ENCODE peak calls at places on chromosomes 11 and 22, in nine cellular contexts. I is GM23248, G is kidney epithelial cell, Y is neural progenitor cell, Q is BE2C, D is psoas muscle, R is HCT116, U is cardiac muscle cell, Z is IMR-90. K is an unnamed sample.

GRCh38 chr11:111069076-111069475 is 176.4 kb upstream of the POU2AF2 start:
- DNase-seq in I (peak; percentile 36), G (no peak), Y (peak; percentile 15), Q (no peak), D (no peak), R (peak; percentile 6), U (no peak), Z (peak; percentile 81), K (peak; percentile 52)

GRCh38 chr11:19962795-19963163 is 197.5 kb downstream of the DBX1 start:
- DNase-seq in I (peak; percentile 90), G (peak; percentile 91), Y (no peak), Q (no peak), D (no peak), R (no peak), U (no peak), Z (peak; percentile 97), K (no peak)

GRCh38 chr11:15801126-15801525 is 555.2 kb downstream of the SOX6 start:
- DNase-seq in I (no peak), G (no peak), Y (no peak), Q (no peak), D (no peak), R (no peak), U (no peak), Z (no peak), K (no peak)

GRCh38 chr11:859394-860131 is 16.9 kb downstream of the TSPAN4 start:
- DNase-seq in I (peak; percentile 91), G (no peak), Y (no peak), Q (peak; percentile 90), D (peak; percentile 83), R (no peak), U (peak; percentile 61), Z (peak; percentile 85), K (peak; percentile 74)

GRCh38 chr22:31332886-31333285 is 13.3 kb downstream of the PATZ1 start:
- DNase-seq in I (peak; percentile 75), G (no peak), Y (no peak), Q (no peak), D (no peak), R (no peak), U (no peak), Z (peak; percentile 62), K (no peak)

GRCh38 chr11:111454561-111455192 is 57.5 kb downstream of the BTG4 start:
- DNase-seq in I (peak; percentile 85), G (no peak), Y (peak; percentile 81), Q (peak; percentile 62), D (no peak), R (no peak), U (peak; percentile 72), Z (peak; percentile 73), K (peak; percentile 91)

GRCh38 chr11:60130496-60130895 is 42.0 kb downstream of the MS4A2 start:
- DNase-seq in I (peak; percentile 24), G (no peak), Y (peak; percentile 69), Q (no peak), D (no peak), R (peak; percentile 47), U (peak; percentile 66), Z (no peak), K (peak; percentile 51)

GRCh38 chr22:31192513-31192912 is 19.6 kb upstream of the LIMK2 start:
- DNase-seq in I (peak; percentile 58), G (peak; percentile 10), Y (no peak), Q (no peak), D (no peak), R (no peak), U (no peak), Z (peak; percentile 77), K (no peak)

GRCh38 chr11:74633406-74634393 is 41.3 kb downstream of the POLD3 start:
- DNase-seq in I (no peak), G (no peak), Y (no peak), Q (no peak), D (no peak), R (no peak), U (no peak), Z (no peak), K (no peak)

GRCh38 chr11:12126352-12127019 is 16.1 kb downstream of the MICAL2 start:
- DNase-seq in I (peak; percentile 93), G (peak; percentile 86), Y (no peak), Q (no peak), D (no peak), R (no peak), U (no peak), Z (peak; percentile 93), K (no peak)

GRCh38 chr11:67379061-67380058 is 6.0 kb upstream of the CLCF1 start:
- DNase-seq in I (peak; percentile 94), G (no peak), Y (no peak), Q (no peak), D (no peak), R (no peak), U (no peak), Z (no peak), K (peak; percentile 67)

GRCh38 chr11:72239849-72240460 is 4.0 kb downstream of the PHOX2A start:
- DNase-seq in I (peak; percentile 85), G (no peak), Y (peak; percentile 20), Q (peak; percentile 54), D (peak; percentile 86), R (no peak), U (peak; percentile 57), Z (no peak), K (peak; percentile 87)

GRCh38 chr11:72243173-72243566 is 806 bp downstream of the PHOX2A start:
- DNase-seq in I (no peak), G (no peak), Y (no peak), Q (peak; percentile 27), D (no peak), R (no peak), U (no peak), Z (no peak), K (peak; percentile 64)

GRCh38 chr11:72242141-72242540 is 1.8 kb downstream of the PHOX2A start:
- DNase-seq in I (no peak), G (no peak), Y (no peak), Q (peak; percentile 13), D (no peak), R (no peak), U (no peak), Z (no peak), K (peak; percentile 15)

GRCh38 chr11:72240461-72241289 is 3.3 kb downstream of the PHOX2A start:
- DNase-seq in I (peak; percentile 38), G (no peak), Y (peak; percentile 20), Q (peak; percentile 62), D (no peak), R (no peak), U (peak; percentile 22), Z (no peak), K (peak; percentile 80)

DNA sequence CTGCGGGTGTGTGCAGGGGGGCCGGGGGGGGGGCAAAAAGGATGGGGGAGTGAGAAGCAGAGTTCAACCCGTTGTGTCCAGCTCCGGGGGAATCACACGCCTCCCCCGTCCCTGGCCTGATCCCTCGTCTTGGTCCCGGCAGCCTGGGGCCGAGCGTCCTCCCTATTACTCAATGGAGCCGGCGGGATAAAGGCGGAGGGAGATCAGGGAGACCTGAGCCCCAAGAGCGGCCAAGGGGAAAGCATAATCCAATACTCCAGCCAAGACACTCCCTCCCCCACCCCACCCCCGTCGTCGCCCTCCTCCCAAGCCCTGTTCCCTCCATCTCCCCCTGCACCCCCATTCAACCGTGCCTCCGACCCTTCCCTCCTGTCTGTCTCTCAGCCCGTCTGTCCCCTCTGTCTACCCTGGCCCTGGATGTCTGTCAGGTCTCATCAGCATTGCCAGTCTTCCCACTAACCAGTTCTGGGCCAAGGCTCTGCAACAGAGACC is 2.6 kb downstream of the PHOX2A start:
- DNase-seq in I (no peak), G (no peak), Y (peak; percentile 37), Q (peak; percentile 79), D (no peak), R (no peak), U (no peak), Z (no peak), K (peak; percentile 81)
- H3K27me3 ChIP-seq in I (peaks cover 43% of the 10 kb centered on the region), G (peaks cover 66% of the 10 kb centered on the region), Y (peaks cover 79% of the 10 kb centered on the region), Q (no peaks in the 10 kb centered on the region), D (peaks cover 49% of the 10 kb centered on the region), R (no peaks in the 10 kb centered on the region), U (peaks cover 72% of the 10 kb centered on the region), Z (peaks cover 58% of the 10 kb centered on the region), K (peaks cover 72% of the 10 kb centered on the region)

DNA sequence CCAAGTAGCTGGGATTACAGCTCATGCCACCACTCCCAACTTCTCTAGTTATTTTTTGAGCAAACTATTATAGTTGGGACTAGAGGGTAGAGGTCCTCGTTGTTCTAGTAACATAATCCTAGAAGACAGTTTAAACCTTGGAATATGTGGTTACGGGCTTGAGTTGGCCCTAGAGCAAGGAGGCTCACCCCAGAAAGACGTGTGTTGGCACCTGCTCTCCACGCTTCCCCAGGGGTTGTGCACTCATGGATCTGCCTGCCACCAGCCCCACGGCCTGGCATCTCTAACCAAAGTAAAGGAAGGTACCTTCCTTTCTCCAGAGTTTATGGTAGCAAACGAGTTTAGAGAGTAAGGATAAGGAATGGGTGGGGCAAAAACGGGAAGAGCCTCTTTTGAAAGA is 79.0 kb downstream of the SCN3B start:
- DNase-seq in I (no peak), G (no peak), Y (no peak), Q (no peak), D (no peak), R (no peak), U (no peak), Z (no peak), K (peak; percentile 20)
- H3K4me3 ChIP-seq in I (no peak overlapping the region), G (no peak overlapping the region), Y (no peak overlapping the region), Q (no peak overlapping the region), D (no peak overlapping the region), R (no peak overlapping the region), U (no peak overlapping the region), Z (no peak overlapping the region), K (no peak overlapping the region)

DNA sequence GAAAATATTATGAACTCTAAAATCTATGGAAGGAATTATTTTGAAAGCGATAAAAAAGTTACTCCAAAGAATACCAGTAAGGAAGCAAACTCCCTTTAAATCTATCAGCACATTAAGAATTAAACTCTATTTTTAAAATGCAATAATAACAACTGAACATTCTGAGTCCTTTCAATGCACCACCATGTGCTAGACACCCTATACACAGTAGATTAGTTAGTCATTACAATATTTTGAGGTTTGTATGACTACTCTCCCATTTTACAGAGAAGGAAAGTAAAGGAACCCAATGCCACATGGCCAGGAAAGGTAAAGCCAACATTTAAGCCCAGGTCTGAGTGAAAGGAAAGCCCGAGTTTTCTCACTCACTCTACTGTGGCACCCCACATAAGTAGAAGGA is 17.7 kb downstream of the JAML start:
- DNase-seq in I (no peak), G (no peak), Y (no peak), Q (no peak), D (no peak), R (no peak), U (no peak), Z (no peak), K (no peak)
- H3K27me3 ChIP-seq in I (peaks cover 62% of the 10 kb centered on the region), G (peaks cover 15% of the 10 kb centered on the region), Y (no peaks in the 10 kb centered on the region), Q (peaks cover 66% of the 10 kb centered on the region), D (peaks cover 22% of the 10 kb centered on the region), R (no peaks in the 10 kb centered on the region), U (peaks cover 39% of the 10 kb centered on the region), Z (peaks cover 18% of the 10 kb centered on the region), K (peaks cover 3% of the 10 kb centered on the region)

DNA sequence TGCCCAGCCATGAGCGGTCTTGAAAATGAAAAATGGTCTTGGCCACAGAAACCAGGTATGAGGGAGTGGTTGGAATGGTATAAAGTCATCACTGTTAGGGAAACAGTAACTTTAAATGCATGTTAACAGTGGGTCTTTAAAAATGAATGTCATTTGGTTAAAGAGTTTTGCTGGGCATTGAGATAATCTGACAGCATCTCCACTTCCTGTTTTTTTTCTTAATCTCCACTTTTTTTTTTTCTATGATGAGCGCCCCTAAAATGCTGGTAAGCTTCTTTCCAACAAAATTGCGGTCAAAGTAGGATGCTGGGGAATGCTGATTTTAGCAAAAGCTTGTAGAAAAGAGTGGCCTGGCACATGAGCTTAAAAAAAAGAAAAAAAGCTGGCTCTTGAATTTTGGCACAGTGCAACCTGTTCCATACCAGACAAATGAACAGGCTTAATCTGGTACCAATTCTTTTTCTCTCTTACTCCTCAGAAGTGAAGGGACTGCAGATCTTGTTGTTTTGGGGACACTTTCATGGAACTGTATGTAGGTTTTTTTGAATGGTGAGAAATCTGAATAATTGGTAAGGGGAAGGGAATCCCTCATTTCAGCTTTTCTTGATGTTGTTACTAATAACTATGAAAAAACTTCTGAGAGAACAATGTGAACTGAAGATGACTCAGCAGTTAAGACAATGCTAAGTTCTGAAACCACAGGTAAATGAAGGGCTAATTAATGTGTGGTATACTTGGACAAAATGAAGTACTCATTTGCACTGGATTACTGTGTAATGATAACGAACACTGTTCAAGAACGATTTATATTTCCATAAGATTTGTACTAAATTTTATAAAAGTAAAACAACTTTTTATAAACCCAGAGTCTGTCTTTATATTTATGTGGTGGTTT is 3.1 kb upstream of the ARHGEF12 start:
- DNase-seq in I (peak; percentile 75), G (no peak), Y (no peak), Q (no peak), D (no peak), R (no peak), U (no peak), Z (no peak), K (no peak)
- H3K4me3 ChIP-seq in I (peak overlapping the region; percentile 28), G (no peak overlapping the region), Y (no peak overlapping the region), Q (no peak overlapping the region), D (no peak overlapping the region), R (no peak overlapping the region), U (no peak overlapping the region), Z (no peak overlapping the region), K (no peak overlapping the region)

K was measured in H7.